ENCODE peak calls at places on chromosomes 4 and X, in eight cellular contexts. S is NCI-H1092; P is omental fat pad; D is WTC11; C is KG1; E is T-helper 9 cell; X is activated naive CD4-positive, alpha-beta T cell treated with anti-CD3 and anti-CD28 coated beads, Interleukin-2, amount 10 ng/mL, durations not matched to agents 7 days and 5 days; Q is NCI-H2081. H is an unnamed sample.

GRCh38 chrX:120308959-120309872 is 2.0 kb downstream of the TMEM255A start:
- DNase-seq in S (peak), C (no peak), X (peak), D (peak), P (peak), E (peak), Q (no peak), H (no peak)

GRCh38 chr4:11824557-11824956 is 395.9 kb upstream of the HS3ST1 start:
- DNase-seq in E (no peak), D (no peak), P (no peak), X (no peak), Q (no peak), C (no peak), S (no peak), H (no peak)

GRCh38 chr4:29142708-29143107 is 1577.5 kb upstream of the PCDH7 start:
- DNase-seq in X (no peak), C (no peak), E (no peak), D (no peak), P (no peak), Q (no peak), S (no peak), H (no peak)

GRCh38 chr4:14264437-14264836 is 636.9 kb upstream of the BOD1L1 start:
- DNase-seq in S (no peak), C (no peak), E (no peak), Q (no peak), X (no peak), P (no peak), D (peak), H (peak)

GRCh38 chr4:154416183-154416543 is 75.4 kb downstream of the DCHS2 start:
- DNase-seq in S (no peak), X (no peak), P (no peak), D (peak), E (no peak), Q (no peak), C (no peak), H (no peak)

GRCh38 chr4:304987-305680 is at the start of gene ZNF732:
- DNase-seq in S (peak), E (no peak), C (no peak), D (peak), Q (peak), X (no peak), P (no peak), H (no peak)

GRCh38 chrX:38206036-38206435 is 14.6 kb downstream of the SRPX start:
- DNase-seq in E (no peak), Q (no peak), S (no peak), X (no peak), P (no peak), D (no peak), C (no peak), H (no peak)

GRCh38 chr4:189202869-189203271 is 737.8 kb upstream of the FRG1 start:
- DNase-seq in S (no peak), E (no peak), D (no peak), Q (no peak), P (no peak), C (no peak), X (no peak), H (no peak)

GRCh38 chr4:98528882-98529281 is 129.5 kb downstream of the TSPAN5 start:
- DNase-seq in C (no peak), X (no peak), D (no peak), Q (no peak), S (no peak), P (no peak), E (no peak), H (no peak)

GRCh38 chr4:92182006-92182735 is 121.6 kb upstream of the GRID2 start:
- DNase-seq in X (no peak), P (no peak), E (no peak), D (no peak), Q (no peak), S (no peak), C (no peak), H (no peak)

GRCh38 chr4:52172166-52172565 is 121.1 kb downstream of the SPATA18 start:
- DNase-seq in S (no peak), X (peak), D (peak), P (no peak), E (no peak), C (no peak), Q (no peak), H (no peak)

GRCh38 chr4:114694770-114695169 is 96.2 kb downstream of the UGT8 start:
- DNase-seq in X (no peak), E (no peak), Q (no peak), C (no peak), D (no peak), S (peak), P (no peak), H (peak)

GRCh38 chrX:2176733-2177132 is 324.0 kb downstream of the DHRSX start:
- DNase-seq in Q (no peak), D (no peak), E (no peak), X (no peak), S (no peak), C (no peak), P (no peak), H (no peak)

GRCh38 chrX:76159453-76159852 is 13.4 kb upstream of the PBDC1 start:
- DNase-seq in P (no peak), S (no peak), C (no peak), X (no peak), D (no peak), E (no peak), Q (no peak), H (no peak)

GRCh38 chr4:165369522-165369921 is 9.3 kb upstream of the CPE start:
- DNase-seq in X (no peak), P (no peak), S (no peak), Q (no peak), E (no peak), C (no peak), D (no peak), H (no peak)

GRCh38 chrX:21798677-21799219 is 40.7 kb upstream of the MBTPS2 start:
- DNase-seq in E (no peak), X (no peak), Q (peak), P (no peak), S (peak), D (no peak), C (no peak), H (peak)

GRCh38 chr4:87011340-87012034 is 76.7 kb downstream of the AFF1 start:
- DNase-seq in Q (no peak), S (no peak), C (no peak), P (no peak), E (no peak), X (no peak), D (no peak), H (no peak)

GRCh38 chr4:184732126-184732525 is 1.8 kb downstream of the CENPU start:
- DNase-seq in E (no peak), S (peak), C (no peak), Q (no peak), P (no peak), D (no peak), X (no peak), H (no peak)

GRCh38 chrX:21845096-21845495 is 5.7 kb downstream of the MBTPS2 start:
- DNase-seq in D (no peak), Q (no peak), C (no peak), X (no peak), P (no peak), S (no peak), E (no peak), H (no peak)

GRCh38 chrX:15906544-15906943 is 51.9 kb upstream of the AP1S2 start:
- DNase-seq in C (no peak), X (no peak), Q (no peak), P (no peak), S (no peak), D (no peak), E (no peak), H (no peak)

GRCh38 chr4:187069398-187069797 is 345.7 kb upstream of the FAT1 start:
- DNase-seq in C (no peak), E (no peak), X (no peak), P (no peak), Q (no peak), S (no peak), D (no peak), H (no peak)

GRCh38 chrX:49257074-49257790 is 7.3 kb downstream of the FOXP3 start:
- DNase-seq in D (no peak), S (no peak), C (no peak), E (no peak), Q (no peak), P (no peak), X (no peak), H (no peak)

GRCh38 chr4:8272472-8273428 is 3.2 kb downstream of the HTRA3 start:
- DNase-seq in S (no peak), P (no peak), E (no peak), D (no peak), Q (no peak), X (no peak), C (no peak), H (no peak)

GRCh38 chr4:129328176-129328575 is 232.2 kb downstream of the C4orf33 start:
- DNase-seq in P (no peak), E (no peak), Q (no peak), D (no peak), C (no peak), S (no peak), X (no peak), H (no peak)

GRCh38 chr4:14379148-14379547 is 623.1 kb upstream of the CPEB2 start:
- DNase-seq in P (no peak), X (no peak), S (no peak), E (no peak), Q (no peak), C (no peak), D (no peak), H (no peak)

GRCh38 chr4:94995684-94996394 is 238.1 kb downstream of the BMPR1B start:
- DNase-seq in Q (no peak), D (peak), P (no peak), E (no peak), S (no peak), C (no peak), X (no peak), H (no peak)

GRCh38 chrX:57565198-57565597 is 26.6 kb upstream of the ZXDB start:
- DNase-seq in E (no peak), Q (no peak), S (no peak), C (no peak), D (no peak), P (no peak), X (no peak), H (no peak)

GRCh38 chr4:38174811-38175210 is 214.6 kb downstream of the PTTG2 start:
- DNase-seq in P (no peak), X (no peak), Q (no peak), S (no peak), D (no peak), C (peak), E (no peak), H (no peak)

H was measured in NCI-H146.